ENCODE peak calls at places on chromosomes 7 and 10, in six cellular contexts. W, V, U, M, G and B are unnamed samples. For H3K4me1 and H3K9me2, the result is how much of the 10 kb centered on the place peaks cover.

GRCh38 chr10:124641282-124642075 is 102.7 kb downstream of the FAM53B start:
- DNase-seq in W (peak), U (peak), V (no peak), G (peak), M (no peak), B (no peak)

GRCh38 chr7:81299711-81300110 is 380.9 kb upstream of the SEMA3C start:
- DNase-seq in G (no peak), U (no peak), V (no peak), M (no peak), W (no peak), B (no peak)

GRCh38 chr10:88966785-88967184 is 14.2 kb upstream of the ACTA2 start:
- DNase-seq in M (no peak), G (no peak), V (no peak), U (no peak), W (no peak), B (no peak)

GRCh38 chr7:157568785-157569584 is 232.2 kb downstream of the DNAJB6 start:
- DNase-seq in U (peak), W (peak), G (peak), M (no peak), V (no peak), B (peak)

GRCh38 chr7:124072603-124073324 is 39.9 kb upstream of the TMEM229A start:
- DNase-seq in W (no peak), U (peak), V (no peak), G (peak), M (peak), B (no peak)

GRCh38 chr10:44042075-44042770 is 342.7 kb downstream of the CXCL12 start:
- DNase-seq in V (no peak), M (no peak), W (no peak), U (no peak), G (no peak), B (no peak)

GRCh38 chr7:24227068-24227467 is 56.9 kb upstream of the NPY start:
- DNase-seq in W (peak), G (no peak), V (no peak), M (no peak), U (no peak), B (no peak)

GRCh38 chr10:127293640-127294039 is 97.2 kb upstream of the INSYN2A start:
- DNase-seq in M (no peak), W (no peak), G (no peak), U (no peak), V (no peak), B (no peak)

GRCh38 chr10:91424016-91424415 is 13.9 kb downstream of the HECTD2 start:
- DNase-seq in U (no peak), W (no peak), G (peak), M (peak), V (no peak), B (no peak)

GRCh38 chr7:131190146-131190545 is 137.5 kb upstream of the MKLN1 start:
- DNase-seq in G (peak), M (no peak), U (peak), W (no peak), V (no peak), B (no peak)

GRCh38 chr7:79982151-79982770 is 152.4 kb upstream of the GNAI1 start:
- DNase-seq in V (no peak), U (no peak), G (peak), M (peak), W (peak), B (no peak)

GRCh38 chr7:94115316-94115715 is 111.2 kb upstream of the BET1 start:
- DNase-seq in V (no peak), W (no peak), G (peak), U (no peak), M (peak), B (no peak)

GRCh38 chr10:3542185-3542611 is 242.8 kb downstream of the KLF6 start:
- DNase-seq in V (no peak), U (no peak), G (peak), W (no peak), M (peak), B (no peak)

GRCh38 chr7:112058654-112059053 is 147.5 kb downstream of the DOCK4 start:
- DNase-seq in W (no peak), U (no peak), M (no peak), G (no peak), V (no peak), B (no peak)

GRCh38 chr7:140898794-140899548 is 25.8 kb downstream of the BRAF start:
- DNase-seq in G (peak), M (peak), V (no peak), W (no peak), U (no peak), B (no peak)

GRCh38 chr7:66150471-66150870 is 35.8 kb downstream of the CRCP start:
- DNase-seq in U (no peak), G (peak), V (no peak), M (no peak), W (peak), B (no peak)

GRCh38 chr7:41861642-41862041 is 158.8 kb upstream of the INHBA start:
- DNase-seq in M (no peak), U (no peak), W (no peak), G (no peak), V (no peak), B (no peak)

GRCh38 chr10:64523065-64523759 is 1002.0 kb downstream of the REEP3 start:
- DNase-seq in G (no peak), V (no peak), U (no peak), M (no peak), W (no peak), B (no peak)

GRCh38 chr7:34837826-34838225 is 179.8 kb downstream of the NPSR1 start:
- DNase-seq in U (no peak), W (no peak), M (peak), V (no peak), G (no peak), B (no peak)

GRCh38 chr7:132871419-132871818 is 210.5 kb downstream of the CHCHD3 start:
- DNase-seq in M (no peak), G (no peak), W (no peak), U (no peak), V (no peak), B (no peak)

GRCh38 chr7:150793569-150794238 is 6.5 kb downstream of the TMEM176B start:
- DNase-seq in M (peak), W (peak), G (no peak), U (no peak), V (no peak), B (no peak)

GRCh38 chr7:37482953-37483352 is 34.3 kb upstream of the ELMO1 start:
- DNase-seq in G (no peak), V (no peak), M (no peak), W (peak), U (no peak), B (no peak)

GRCh38 chr10:26274391-26274790 is 57.8 kb downstream of the GAD2 start:
- DNase-seq in M (no peak), U (no peak), W (no peak), G (no peak), V (no peak), B (no peak)

GRCh38 chr7:36048141-36048901 is 104.7 kb upstream of the EEPD1 start:
- DNase-seq in U (no peak), G (peak), W (peak), M (peak), V (no peak), B (no peak)

GRCh38 chr10:17062009-17062408 is 67.6 kb downstream of the CUBN start:
- DNase-seq in W (no peak), U (no peak), G (peak), V (peak), M (peak), B (no peak)

GRCh38 chr10:70898687-70899086 is 10.3 kb upstream of the PCBD1 start:
- DNase-seq in M (peak), G (no peak), U (no peak), W (no peak), V (no peak), B (no peak)

GRCh38 chr7:138565071-138565450 is 105.0 kb downstream of the TRIM24 start:
- DNase-seq in G (no peak), W (no peak), M (no peak), U (no peak), V (no peak), B (no peak)

GRCh38 chr7:134878731-134879295 is 99.4 kb downstream of the CALD1 start:
- DNase-seq in U (no peak), W (no peak), G (no peak), M (no peak), V (no peak), B (no peak)

GRCh38 chr7:128117691-128118090 is 86.5 kb upstream of the LRRC4 start:
- DNase-seq in U (no peak), W (peak), V (no peak), M (no peak), G (no peak), B (peak)

GRCh38 chr10:72948762-72949161 is 5.8 kb downstream of the PLA2G12B start:
- DNase-seq in W (no peak), G (no peak), U (no peak), V (no peak), M (no peak), B (no peak)

GRCh38 chr10:131698986-131699385 is 201.8 kb upstream of the PPP2R2D start:
- DNase-seq in W (no peak), G (no peak), V (no peak), U (no peak), M (no peak), B (no peak)

GRCh38 chr7:1810961-1811849 is 141.1 kb downstream of the ELFN1 start:
- DNase-seq in G (peak), M (no peak), U (peak), V (no peak), W (no peak), B (no peak)

GRCh38 chr10:86979977-86980448 is 11.7 kb downstream of the ADIRF start:
- DNase-seq in W (no peak), U (peak), M (no peak), V (no peak), G (peak), B (no peak)

GRCh38 chr7:135964254-135964653 is 12.9 kb downstream of the MTPN start:
- DNase-seq in V (no peak), U (no peak), W (no peak), M (no peak), G (peak), B (no peak)

GRCh38 chr10:95391570-95392249 is 100.9 kb upstream of the PDLIM1 start:
- DNase-seq in M (peak), V (no peak), W (no peak), G (peak), U (peak), B (peak)

GRCh38 chr10:95391164-95391563 is 100.4 kb upstream of the PDLIM1 start:
- DNase-seq in U (no peak), G (no peak), V (no peak), M (no peak), W (no peak), B (no peak)

GRCh38 chr10:95394161-95394880 is 103.5 kb upstream of the PDLIM1 start:
- DNase-seq in G (peak), W (no peak), V (peak), U (no peak), M (peak), B (no peak)

GRCh38 chr10:95392711-95393164 is 101.9 kb upstream of the PDLIM1 start:
- DNase-seq in V (no peak), U (no peak), W (no peak), M (no peak), G (no peak), B (no peak)

DNA sequence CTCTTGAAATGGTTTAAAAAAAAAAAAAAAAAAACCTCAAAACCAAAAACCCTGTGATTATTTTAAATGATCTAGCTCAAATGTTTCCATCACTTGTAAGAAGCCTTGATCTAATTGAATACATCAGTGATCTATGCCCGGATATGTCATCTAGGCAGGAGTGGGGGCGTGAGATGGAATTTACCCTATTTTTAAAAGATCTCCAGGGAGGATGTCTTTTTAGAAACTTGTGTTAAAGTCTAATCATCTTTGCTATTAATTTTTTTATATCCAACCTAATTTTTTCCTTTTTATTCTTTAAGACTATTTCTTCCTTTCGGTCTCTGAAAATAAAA is 101.4 kb upstream of the PDLIM1 start:
- DNase-seq in U (no peak), G (no peak), M (no peak), W (no peak), V (no peak), B (no peak)
- H3K27ac ChIP-seq in U (no peak), G (no peak), M (no peak), W (no peak), V (no peak), B (no peak)

GRCh38 chr10:96740579-96741281 is 20.4 kb upstream of the PIK3AP1 start:
- DNase-seq in G (no peak), W (no peak), M (no peak), U (no peak), V (no peak), B (peak)

GRCh38 chr10:96745950-96746349 is 25.6 kb upstream of the PIK3AP1 start:
- DNase-seq in V (no peak), W (no peak), M (no peak), U (no peak), G (no peak), B (no peak)

GRCh38 chr10:96743988-96744585 is 23.8 kb upstream of the PIK3AP1 start:
- DNase-seq in W (peak), G (peak), U (peak), V (no peak), M (no peak), B (peak)

DNA sequence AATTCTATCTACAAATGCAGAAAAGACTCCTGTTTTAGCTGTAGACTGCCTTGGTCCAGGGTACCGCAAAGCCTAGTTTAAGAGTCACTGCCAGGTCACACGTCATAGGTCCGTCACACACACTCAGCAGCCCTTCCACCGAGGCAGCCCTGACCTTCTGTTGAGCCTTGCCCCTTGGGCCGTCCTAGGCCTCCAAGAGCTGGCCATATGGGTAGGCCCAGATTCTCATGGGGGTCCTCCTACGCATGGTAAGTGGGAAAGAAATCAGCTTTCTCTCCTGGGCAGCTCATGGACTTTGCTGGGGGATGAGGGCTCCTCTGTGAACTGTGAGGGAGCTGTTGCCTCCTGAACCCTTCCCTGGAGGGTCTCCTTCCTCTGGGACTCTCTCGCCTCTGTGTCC is 19.8 kb upstream of the PIK3AP1 start:
- DNase-seq in V (no peak), M (no peak), W (no peak), U (no peak), G (no peak), B (no peak)
- H3K4me1 ChIP-seq in V (under half), M (under half), W (under half), U (under half), G (under half), B (half or more)

DNA sequence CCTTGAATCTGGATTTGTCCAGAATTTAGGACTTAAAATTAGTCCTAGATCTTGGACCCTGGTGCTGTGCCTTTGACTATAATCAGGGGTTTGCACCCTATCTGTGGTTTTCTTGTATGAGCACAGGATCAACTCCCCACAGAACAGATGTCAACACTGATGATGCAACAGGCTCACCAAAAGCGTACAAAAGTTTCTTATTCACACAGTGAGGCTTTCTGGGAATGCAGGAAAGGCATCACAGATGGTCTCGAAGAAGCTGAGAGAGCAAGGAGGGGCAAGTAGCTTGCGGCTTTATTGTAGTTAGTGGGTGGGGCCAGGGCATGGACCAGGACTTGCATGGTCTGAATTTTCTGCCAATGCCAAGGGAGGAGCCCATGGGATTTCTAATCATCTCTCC is 46.2 kb downstream of the SEC61G start:
- DNase-seq in G (no peak), W (no peak), V (no peak), U (no peak), M (no peak), B (no peak)
- H3K9me2 ChIP-seq in G (under half), W (under half), V (under half), U (under half), M (under half), B (under half)

GRCh38 chr7:4641667-4642467 is 40.2 kb upstream of the FOXK1 start:
- DNase-seq in G (peak), W (peak), M (peak), U (peak), V (peak), B (peak)
- H3K27ac ChIP-seq in G (peak), W (peak), M (peak), U (peak), V (peak), B (peak)

GRCh38 chr7:39252916-39253315 is 275.2 kb downstream of the POU6F2 start:
- DNase-seq in V (no peak), W (no peak), G (peak), M (no peak), U (no peak), B (no peak)
- H3K4me1 ChIP-seq in V (under half), W (under half), G (under half), M (under half), U (under half), B (under half)